ENCODE peak calls at places on chromosomes 16 and 17, in five cellular contexts. T, P, A, I and Z are unnamed samples. For H3K27me3, the result is how much of the 10 kb centered on the place peaks cover.

GRCh38 chr16:10878644-10879498 is 1.9 kb downstream of the CIITA start:
- DNase-seq in P (peak), T (peak), I (peak), A (peak), Z (peak)

GRCh38 chr17:57672205-57672632 is 72.9 kb downstream of the CCDC182 start:
- DNase-seq in P (no peak), I (peak), A (peak), T (peak), Z (no peak)

GRCh38 chr17:4786111-4786491 is at the start of gene VMO1:
- DNase-seq in T (peak), A (peak), P (peak), I (no peak), Z (no peak)

GRCh38 chr16:5633845-5634440 is 536.3 kb upstream of the EEF2KMT start:
- DNase-seq in A (no peak), P (peak), T (peak), I (no peak), Z (no peak)

GRCh38 chr16:80554037-80554436 is 13.2 kb downstream of the DYNLRB2 start:
- DNase-seq in P (no peak), A (no peak), T (no peak), I (no peak), Z (no peak)

GRCh38 chr16:66260522-66261290 is 105.8 kb upstream of the CDH5 start:
- DNase-seq in T (no peak), P (no peak), I (no peak), A (no peak), Z (no peak)

GRCh38 chr17:70352834-70353233 is 183.5 kb downstream of the KCNJ2 start:
- DNase-seq in A (no peak), I (no peak), P (no peak), T (no peak), Z (no peak)

GRCh38 chr17:40936976-40937375 is 470 bp downstream of the KRT23 start:
- DNase-seq in I (no peak), P (peak), T (no peak), A (no peak), Z (no peak)

GRCh38 chr17:61381537-61381936 is 18.1 kb upstream of the TBX2 start:
- DNase-seq in I (no peak), A (no peak), T (no peak), P (no peak), Z (no peak)

GRCh38 chr16:81432899-81433560 is 11.6 kb upstream of the CMIP start:
- DNase-seq in I (no peak), T (no peak), A (no peak), P (no peak), Z (no peak)

GRCh38 chr17:47310186-47310733 is 13.5 kb upstream of the EFCAB13 start:
- DNase-seq in I (no peak), A (no peak), T (no peak), P (peak), Z (no peak)

DNA sequence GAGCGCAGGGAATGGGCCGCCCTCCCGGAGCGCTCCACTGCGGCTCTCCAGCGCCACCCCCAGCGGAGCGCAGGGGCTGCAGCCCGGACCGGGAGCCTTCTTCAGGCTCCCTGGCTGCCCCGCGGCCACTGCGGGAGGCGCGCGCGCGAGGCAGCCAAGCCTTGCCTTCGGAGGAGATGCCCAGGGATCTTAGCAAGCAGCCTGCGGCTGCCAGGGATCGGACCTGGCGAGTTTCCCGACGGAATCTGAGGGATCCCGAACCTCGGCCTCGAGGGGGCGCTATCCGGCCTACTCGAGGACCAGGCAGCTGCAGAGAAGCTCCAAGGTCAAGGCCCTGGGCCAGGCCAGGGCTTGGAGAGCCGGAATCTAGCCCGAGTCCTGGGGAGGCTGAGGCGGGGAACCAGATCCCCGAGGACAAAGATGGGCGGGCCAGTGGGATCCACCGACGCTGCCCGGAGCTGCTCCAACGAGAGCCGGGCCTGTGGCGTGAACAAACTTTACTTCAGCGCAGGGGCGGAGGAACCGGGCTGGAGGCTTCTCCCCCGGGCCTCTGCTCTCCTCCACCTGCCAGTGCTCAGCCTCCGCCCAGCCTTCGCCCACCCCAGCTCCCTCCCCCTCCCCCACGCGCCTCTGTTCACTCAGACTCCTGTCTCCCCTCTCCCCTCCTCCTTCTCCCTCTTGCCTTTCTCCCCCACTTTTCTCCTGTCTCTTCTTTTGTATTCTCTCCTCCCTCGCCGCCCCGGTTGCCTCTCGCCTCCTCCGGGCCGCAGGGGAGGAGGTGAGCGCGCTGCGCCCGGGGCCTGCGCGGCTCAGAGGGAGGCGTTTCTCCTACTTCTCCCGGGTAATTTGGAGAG is at the start of gene IRX6:
- DNase-seq in I (peak), A (peak), P (peak), T (peak), Z (peak)
- H3K27me3 ChIP-seq in I (half or more), A (half or more), P (half or more), T (half or more), Z (under half)

GRCh38 chr17:73647331-73647730 is 3.1 kb upstream of the SDK2 start:
- DNase-seq in T (no peak), A (no peak), P (no peak), I (no peak), Z (no peak)

GRCh38 chr17:73647767-73648542 is 3.7 kb upstream of the SDK2 start:
- DNase-seq in I (no peak), P (no peak), A (no peak), T (no peak), Z (no peak)

GRCh38 chr17:73648974-73649373 is 4.7 kb upstream of the SDK2 start:
- DNase-seq in A (no peak), I (no peak), P (no peak), T (no peak), Z (no peak)

GRCh38 chr17:73650147-73650546 is 5.9 kb upstream of the SDK2 start:
- DNase-seq in P (peak), I (no peak), T (peak), A (no peak), Z (no peak)

DNA sequence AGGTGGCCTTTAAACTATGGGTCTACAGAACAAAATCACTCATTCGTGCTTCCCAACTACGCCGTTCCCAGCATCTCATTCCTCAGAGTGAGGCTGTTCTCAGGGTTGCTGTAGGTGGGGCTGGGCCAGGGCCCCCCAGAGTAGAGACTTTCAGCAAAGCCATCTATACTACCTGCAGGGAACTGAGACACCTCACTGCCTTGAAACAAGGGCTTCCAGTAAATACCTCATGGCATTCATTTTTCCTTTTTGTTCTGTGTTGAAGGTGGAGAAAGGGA is 4.2 kb upstream of the SDK2 start:
- DNase-seq in I (no peak), A (no peak), P (no peak), T (no peak), Z (no peak)
- H3K27me3 ChIP-seq in I (half or more), A (under half), P (under half), T (under half), Z (under half)

GRCh38 chr17:77281904-77282367 is 141.2 kb downstream of the SEC14L1 start:
- DNase-seq in P (peak), A (no peak), T (peak), I (no peak), Z (no peak)
- H3K27me3 ChIP-seq in P (under half), A (under half), T (under half), I (half or more), Z (under half)

GRCh38 chr16:2787406-2787805 is at the start of gene PRSS33:
- DNase-seq in I (no peak), T (no peak), A (no peak), P (peak), Z (no peak)
- H3K27me3 ChIP-seq in I (half or more), T (under half), A (half or more), P (under half), Z (under half)